ENCODE peak calls at places on chromosome 13, in eight cellular contexts. B is thyroid gland; I is effector memory CD4-positive, alpha-beta T cell; D is left ventricle myocardium inferior; U is CD4-positive, CD25-positive, alpha-beta regulatory T cell; F is lower lobe of right lung; E is fibroblast of lung; C is Peyer's patch. R is an unnamed sample. For H3K27me3, the result is how much of the 10 kb centered on the place peaks cover.

GRCh38 chr13:32735859-32736258 is 149.6 kb downstream of the PDS5B start:
- DNase-seq in B (no peak), I (no peak), D (no peak), U (no peak), F (no peak), E (no peak), C (no peak), R (no peak)

GRCh38 chr13:113607477-113608245 is 23.1 kb downstream of the TFDP1 start:
- DNase-seq in B (no peak), I (no peak), D (no peak), U (no peak), F (peak), E (no peak), C (no peak), R (no peak)

GRCh38 chr13:79692846-79693245 is 211.9 kb downstream of the NDFIP2 start:
- DNase-seq in B (no peak), I (no peak), D (no peak), U (no peak), F (no peak), E (no peak), C (no peak), R (no peak)

GRCh38 chr13:114099918-114100445 is 32.4 kb downstream of the RASA3 start:
- DNase-seq in B (no peak), I (no peak), D (no peak), U (no peak), F (peak), E (peak), C (peak), R (peak)

GRCh38 chr13:44004881-44005280 is 125.2 kb downstream of the LACC1 start:
- DNase-seq in B (no peak), I (no peak), D (no peak), U (no peak), F (no peak), E (peak), C (no peak), R (no peak)

GRCh38 chr13:74203576-74203975 is 69.4 kb upstream of the KLF12 start:
- DNase-seq in B (no peak), I (no peak), D (no peak), U (no peak), F (no peak), E (peak), C (no peak), R (no peak)

GRCh38 chr13:74132152-74132767 is 1.9 kb downstream of the KLF12 start:
- DNase-seq in B (peak), I (peak), D (no peak), U (peak), F (no peak), E (peak), C (peak), R (peak)

GRCh38 chr13:44397766-44398223 is 24.2 kb downstream of the SERP2 start:
- DNase-seq in B (no peak), I (no peak), D (no peak), U (no peak), F (no peak), E (no peak), C (no peak), R (no peak)

GRCh38 chr13:101915333-101915732 is 462.9 kb downstream of the ITGBL1 start:
- DNase-seq in B (no peak), I (no peak), D (no peak), U (no peak), F (no peak), E (no peak), C (no peak), R (no peak)

GRCh38 chr13:94711561-94712286 is 621 bp downstream of the SOX21 start:
- DNase-seq in B (no peak), I (no peak), D (no peak), U (no peak), F (no peak), E (peak), C (no peak), R (no peak)

GRCh38 chr13:50365300-50365682 is 350.0 kb downstream of the KCNRG start:
- DNase-seq in B (no peak), I (no peak), D (no peak), U (peak), F (no peak), E (no peak), C (no peak), R (peak)

GRCh38 chr13:23696610-23697009 is 126.4 kb downstream of the TNFRSF19 start:
- DNase-seq in B (no peak), I (no peak), D (no peak), U (no peak), F (no peak), E (no peak), C (no peak), R (no peak)
- H3K27ac ChIP-seq in B (no peak), I (peak), D (peak), U (peak), F (no peak), E (no peak), C (no peak), R (peak)

GRCh38 chr13:99979453-99980200 is 2.0 kb upstream of the ZIC2 start:
- DNase-seq in B (no peak), I (no peak), D (no peak), U (no peak), F (no peak), E (no peak), C (peak), R (no peak)

GRCh38 chr13:99977334-99977911 is 4.2 kb upstream of the ZIC2 start:
- DNase-seq in B (no peak), I (no peak), D (no peak), U (no peak), F (no peak), E (no peak), C (no peak), R (no peak)

GRCh38 chr13:99976502-99977115 is 5.0 kb upstream of the ZIC2 start:
- DNase-seq in B (no peak), I (no peak), D (no peak), U (no peak), F (no peak), E (no peak), C (no peak), R (no peak)

GRCh38 chr13:99978781-99979452 is 2.7 kb upstream of the ZIC2 start:
- DNase-seq in B (no peak), I (no peak), D (no peak), U (no peak), F (no peak), E (no peak), C (peak), R (no peak)

DNA sequence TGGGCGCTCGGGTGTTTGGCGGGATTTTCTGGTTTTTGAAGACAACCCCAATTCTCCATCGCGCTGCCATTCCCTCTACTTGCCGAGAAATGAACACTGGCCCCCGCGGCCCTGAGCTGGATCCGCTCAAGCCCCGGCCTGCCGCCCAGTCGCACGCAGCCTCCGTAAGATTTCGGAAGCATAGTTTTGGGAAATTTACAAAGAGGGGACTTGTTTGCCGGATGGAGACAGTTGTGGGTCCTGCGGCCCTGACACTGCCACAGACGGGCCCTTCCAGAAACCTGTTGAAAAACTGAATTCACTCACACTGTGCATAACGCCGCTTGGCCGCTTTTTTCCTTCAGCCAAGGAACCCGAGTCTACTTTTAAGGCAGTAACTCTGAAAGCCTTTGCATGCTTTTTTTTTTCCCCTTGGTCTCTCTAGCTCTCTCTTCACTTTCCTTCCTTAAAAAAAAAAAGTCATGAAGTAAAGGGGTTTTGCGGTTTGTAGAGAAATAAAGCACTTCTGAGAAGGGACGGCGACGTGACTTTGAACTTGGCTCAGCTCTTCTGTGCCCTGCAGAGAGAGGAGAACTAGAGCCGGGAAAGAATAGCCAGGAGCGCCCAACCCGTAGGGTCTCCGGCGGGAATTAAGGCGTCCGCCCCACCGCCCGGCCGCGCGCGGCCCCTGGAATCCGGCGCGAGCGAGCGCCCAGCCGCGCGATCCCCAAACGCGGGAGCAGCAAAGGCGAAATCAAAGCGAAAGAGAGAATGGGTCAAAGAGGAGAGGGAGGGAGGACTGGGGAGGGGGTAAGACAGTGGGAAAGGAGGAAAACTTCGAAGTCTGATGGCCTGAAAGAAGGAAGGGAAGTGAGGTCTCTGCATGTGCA is 3.4 kb upstream of the ZIC2 start:
- DNase-seq in B (no peak), I (no peak), D (no peak), U (no peak), F (no peak), E (no peak), C (peak), R (no peak)
- H3K27me3 ChIP-seq in B (half or more), I (half or more), D (half or more), U (half or more), F (half or more), E (half or more), C (under half), R (half or more)

GRCh38 chr13:21837841-21838551 is 167.1 kb downstream of the FGF9 start:
- DNase-seq in B (no peak), I (no peak), D (no peak), U (no peak), F (no peak), E (no peak), C (no peak), R (no peak)

GRCh38 chr13:21837288-21837687 is 166.4 kb downstream of the FGF9 start:
- DNase-seq in B (no peak), I (no peak), D (no peak), U (no peak), F (no peak), E (no peak), C (no peak), R (no peak)

GRCh38 chr13:21831654-21832324 is 160.9 kb downstream of the FGF9 start:
- DNase-seq in B (no peak), I (no peak), D (no peak), U (no peak), F (no peak), E (no peak), C (no peak), R (no peak)

GRCh38 chr13:21834511-21834910 is 163.6 kb downstream of the FGF9 start:
- DNase-seq in B (no peak), I (no peak), D (no peak), U (no peak), F (no peak), E (no peak), C (no peak), R (no peak)

GRCh38 chr13:21833921-21834320 is 163.0 kb downstream of the FGF9 start:
- DNase-seq in B (no peak), I (no peak), D (no peak), U (no peak), F (no peak), E (no peak), C (no peak), R (no peak)
- H3K27ac ChIP-seq in B (no peak), I (no peak), D (no peak), U (no peak), F (no peak), E (no peak), C (no peak), R (no peak)

DNA sequence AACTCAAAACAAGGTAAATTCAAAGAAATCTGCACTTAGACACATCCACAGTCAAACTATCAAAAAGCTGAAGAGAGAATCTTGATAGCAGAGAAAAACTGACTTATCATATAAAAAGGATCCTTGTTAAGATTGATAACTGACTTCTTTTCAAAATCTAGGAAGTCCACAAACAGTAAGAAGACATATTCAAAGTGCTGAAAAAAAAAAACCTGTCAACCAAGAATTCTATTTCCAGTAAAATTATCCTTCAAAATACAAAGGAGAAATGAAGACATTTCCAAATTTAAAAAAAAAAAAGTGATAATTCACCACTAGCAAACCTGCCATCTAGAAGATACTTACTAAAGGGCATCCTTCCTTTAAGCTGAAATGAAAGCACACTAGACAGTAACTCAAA is 15.0 kb downstream of the VWA8 start:
- DNase-seq in B (no peak), I (no peak), D (no peak), U (no peak), F (no peak), E (no peak), C (no peak), R (no peak)
- H3K27me3 ChIP-seq in B (under half), I (under half), D (under half), U (under half), F (under half), E (under half), C (under half), R (under half)